ENCODE peak calls at places on chromosomes 3 and 15, in four cellular contexts. W, B, J and Z are unnamed samples.
A peak's percentile ranks its signal among the peaks of the same experiment; 100 is the strongest.

GRCh38 chr3:31106204-31106603 is 211.7 kb upstream of the GADL1 start:
- DNase-seq in J (no peak), W (no peak), B (peak; percentile 36), Z (no peak)

GRCh38 chr3:189273736-189274135 is 102.0 kb downstream of the TPRG1 start:
- DNase-seq in W (no peak), B (no peak), J (no peak), Z (no peak)

GRCh38 chr15:68352401-68353062 is 75.0 kb downstream of the FEM1B start:
- DNase-seq in J (peak; percentile 21), B (no peak), W (peak; percentile 53), Z (no peak)

GRCh38 chr3:132555316-132556035 is 41.6 kb upstream of the ACKR4 start:
- DNase-seq in B (no peak), W (no peak), J (no peak), Z (no peak)

GRCh38 chr3:23992051-23992628 is 47.1 kb downstream of the NR1D2 start:
- DNase-seq in W (no peak), B (no peak), J (no peak), Z (peak; percentile 55)

GRCh38 chr3:94336076-94336741 is 273.3 kb downstream of the NSUN3 start:
- DNase-seq in W (peak; percentile 2), B (no peak), J (no peak), Z (peak; percentile 33)

GRCh38 chr3:155217591-155217990 is 75.9 kb downstream of the STRIT1 start:
- DNase-seq in B (no peak), J (no peak), W (no peak), Z (no peak)

GRCh38 chr3:105526349-105527111 is 159.8 kb downstream of the ALCAM start:
- DNase-seq in B (no peak), W (no peak), J (no peak), Z (no peak)

GRCh38 chr15:29682781-29683180 is 139.5 kb downstream of the TJP1 start:
- DNase-seq in W (no peak), B (no peak), J (no peak), Z (no peak)

GRCh38 chr3:56219894-56220805 is 248.1 kb downstream of the ERC2 start:
- DNase-seq in W (no peak), J (no peak), B (no peak), Z (peak; percentile 65)

GRCh38 chr3:178706411-178706810 is 170.2 kb downstream of the KCNMB2 start:
- DNase-seq in J (no peak), B (no peak), W (no peak), Z (no peak)

GRCh38 chr3:173823911-173824460 is 426.4 kb downstream of the NLGN1 start:
- DNase-seq in J (no peak), W (no peak), B (no peak), Z (no peak)

GRCh38 chr15:31016446-31016915 is 25.1 kb upstream of the MTMR10 start:
- DNase-seq in J (no peak), B (no peak), W (no peak), Z (no peak)

GRCh38 chr3:132218817-132219390 is 98.3 kb upstream of the ACP3 start:
- DNase-seq in W (no peak), B (no peak), J (no peak), Z (no peak)

GRCh38 chr3:170361711-170362110 is 4.2 kb downstream of the SKIL start:
- DNase-seq in W (no peak), J (no peak), B (peak; percentile 83), Z (no peak)

GRCh38 chr15:32730677-32731654 is 13.2 kb downstream of the GREM1 start:
- DNase-seq in J (no peak), W (no peak), B (peak; percentile 75), Z (no peak)

GRCh38 chr3:194121881-194122280 is 14.1 kb upstream of the HES1 start:
- DNase-seq in J (no peak), B (no peak), W (peak; percentile 49), Z (no peak)

GRCh38 chr3:65098400-65098799 is 410.6 kb upstream of the ADAMTS9 start:
- DNase-seq in J (no peak), B (no peak), W (no peak), Z (no peak)

GRCh38 chr3:143961351-143961750 is 10.3 kb upstream of the DIPK2A start:
- DNase-seq in W (no peak), J (no peak), B (no peak), Z (no peak)

GRCh38 chr3:171801738-171802600 is 8.3 kb downstream of the PLD1 start:
- DNase-seq in B (no peak), J (peak; percentile 70), W (no peak), Z (no peak)

GRCh38 chr3:48248095-48248863 is 7.4 kb downstream of the ZNF589 start:
- DNase-seq in B (no peak), W (no peak), J (no peak), Z (no peak)

GRCh38 chr15:73934281-73934680 is 8.0 kb downstream of the LOXL1 start:
- DNase-seq in J (no peak), W (no peak), B (no peak), Z (no peak)

GRCh38 chr3:65767551-65767950 is 271.2 kb downstream of the MAGI1 start:
- DNase-seq in J (no peak), W (no peak), B (no peak), Z (no peak)

GRCh38 chr3:141049681-141050080 is 1.5 kb upstream of the SPSB4 start:
- DNase-seq in W (peak; percentile 32), B (peak; percentile 16), J (no peak), Z (peak; percentile 56)

GRCh38 chr3:50515565-50516047 is 12.2 kb upstream of the CACNA2D2 start:
- DNase-seq in W (no peak), J (no peak), B (no peak), Z (peak; percentile 85)

GRCh38 chr3:185537369-185537970 is 14.9 kb downstream of the LIPH start:
- DNase-seq in W (peak; percentile 82), B (peak; percentile 82), J (peak; percentile 97), Z (no peak)

GRCh38 chr15:76164602-76165001 is 104.8 kb downstream of the TMEM266 start:
- DNase-seq in J (no peak), W (no peak), B (no peak), Z (no peak)

GRCh38 chr15:98528056-98528725 is 120.1 kb upstream of the IGF1R start:
- DNase-seq in B (no peak), W (no peak), J (no peak), Z (no peak)

GRCh38 chr15:100712226-100712625 is 109.8 kb downstream of the ASB7 start:
- DNase-seq in B (no peak), J (no peak), W (no peak), Z (no peak)

GRCh38 chr3:109336272-109336957 is 931 bp downstream of the DPPA4 start:
- DNase-seq in B (no peak), W (no peak), J (no peak), Z (no peak)

GRCh38 chr3:161222662-161223061 is 1.6 kb downstream of the NMD3 start:
- DNase-seq in B (peak; percentile 33), J (no peak), W (no peak), Z (no peak)

GRCh38 chr3:137709011-137709601 is 55.0 kb upstream of the SOX14 start:
- DNase-seq in W (peak; percentile 6), J (no peak), B (peak; percentile 2), Z (peak; percentile 26)

GRCh38 chr3:137205394-137206060 is 247.7 kb downstream of the IL20RB start:
- DNase-seq in J (no peak), W (no peak), B (no peak), Z (no peak)

GRCh38 chr15:101213570-101213969 is 38.3 kb downstream of the CHSY1 start:
- DNase-seq in W (no peak), J (no peak), B (no peak), Z (no peak)

GRCh38 chr3:106208979-106209378 is 340.2 kb upstream of the CBLB start:
- DNase-seq in B (no peak), J (no peak), W (no peak), Z (no peak)

GRCh38 chr15:67792250-67792942 is 32.9 kb upstream of the SKOR1 start:
- DNase-seq in B (no peak), J (no peak), W (no peak), Z (no peak)

GRCh38 chr15:90838066-90838465 is 30.3 kb upstream of the FURIN start:
- DNase-seq in W (no peak), J (no peak), B (no peak), Z (no peak)

GRCh38 chr15:48646364-48646763 is 855 bp upstream of the FBN1 start:
- DNase-seq in B (no peak), J (no peak), W (no peak), Z (no peak)

GRCh38 chr3:77667901-77668300 is 628.0 kb downstream of the ROBO2 start:
- DNase-seq in B (no peak), W (no peak), J (no peak), Z (no peak)

GRCh38 chr3:77668398-77668797 is 628.5 kb downstream of the ROBO2 start:
- DNase-seq in W (no peak), B (no peak), J (no peak), Z (no peak)

GRCh38 chr3:77672016-77672415 is 632.1 kb downstream of the ROBO2 start:
- DNase-seq in W (no peak), J (no peak), B (no peak), Z (no peak)
- TF ChIP-seq RCOR1 in W (no peak), J (no peak), B (no peak), Z (no peak)

DNA sequence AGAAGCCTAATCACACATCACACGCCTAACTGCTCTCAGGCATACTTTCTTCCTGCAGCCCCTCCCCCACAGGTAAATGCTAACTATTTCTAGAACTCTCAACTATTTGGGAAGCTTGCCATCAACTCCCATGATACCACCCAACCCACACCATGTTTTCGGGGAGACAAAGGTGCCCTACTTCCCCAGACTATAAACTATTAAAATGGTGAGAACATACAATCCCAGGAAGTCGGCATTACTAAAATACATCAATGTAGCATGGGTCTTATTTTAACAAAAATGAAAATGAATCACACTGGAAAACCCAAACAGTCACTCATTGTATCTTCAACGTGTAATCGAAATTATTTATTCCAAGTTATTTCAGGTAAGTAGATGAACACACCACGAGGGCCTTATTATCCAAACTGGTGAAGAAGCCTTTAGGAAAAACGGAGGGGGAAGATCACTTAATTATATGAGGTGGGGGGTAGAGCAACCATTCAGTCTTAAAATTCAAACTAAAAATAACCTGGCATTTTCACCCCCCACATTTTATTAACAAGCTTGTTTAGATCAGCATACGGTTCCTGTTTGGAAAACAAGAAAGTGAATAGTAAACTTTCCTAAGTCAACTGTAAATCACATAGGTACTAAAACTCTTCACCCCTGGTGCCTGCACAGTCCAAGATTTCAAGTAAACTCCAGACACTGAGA is 1.9 kb downstream of the TBL1XR1 start:
- DNase-seq in W (peak; percentile 23), J (no peak), B (peak; percentile 80), Z (peak; percentile 36)
- TF ChIP-seq REST in W (no peak), J (no peak), B (no peak), Z (no peak)

DNA sequence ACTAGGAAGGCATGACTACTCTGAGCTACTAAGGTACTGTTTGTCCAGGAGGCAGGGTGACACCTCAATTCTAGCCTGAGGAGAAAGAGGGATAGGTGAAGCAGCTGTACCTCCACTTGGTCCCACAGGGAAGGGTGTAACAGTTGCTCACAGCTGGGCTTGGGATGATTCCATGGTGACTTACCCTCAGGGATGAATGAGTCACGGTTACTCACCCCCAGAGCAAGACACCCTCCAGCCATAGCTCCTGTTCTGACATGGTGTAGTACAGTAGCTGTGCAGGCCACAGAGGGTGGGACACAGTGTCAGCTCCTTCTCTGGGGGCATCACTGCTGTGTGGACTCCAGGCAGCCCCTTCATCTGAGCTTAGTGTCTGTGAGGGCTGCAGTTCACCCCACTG is 868.6 kb upstream of the SEMA6D start:
- DNase-seq in B (no peak), W (no peak), J (no peak), Z (no peak)
- TF ChIP-seq RCOR1 in B (no peak), W (no peak), J (no peak), Z (no peak)

DNA sequence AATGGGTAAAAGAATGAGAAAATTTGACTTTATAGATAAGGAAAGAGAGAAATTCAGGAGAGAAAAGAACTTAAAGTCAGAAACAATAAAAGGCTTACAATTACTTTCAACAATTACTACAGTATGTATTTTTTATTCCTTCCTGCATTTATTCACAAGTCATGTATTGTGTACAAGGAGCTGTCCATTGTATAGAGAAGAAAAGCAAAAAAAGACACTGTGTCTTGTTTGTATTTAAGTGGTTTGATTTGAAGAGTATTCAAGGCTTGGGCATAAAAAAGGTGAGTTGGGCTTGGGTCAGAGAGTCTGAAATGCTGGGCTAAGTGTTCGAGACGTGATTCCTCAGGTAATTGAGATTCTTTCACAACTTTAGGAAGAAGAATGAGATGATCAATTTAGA is 394.2 kb upstream of the ROBO2 start:
- DNase-seq in W (no peak), J (no peak), B (no peak), Z (no peak)
- TF ChIP-seq REST in W (no peak), J (no peak), B (no peak), Z (no peak)